ENCODE peak calls at places on chromosomes 6 and 20, in six cellular contexts. One of them, this sample, is unnamed.

GRCh38 chr20:4961746-4962145 is 39.6 kb downstream of the SLC23A2 start:
- DNase-seq in foreskin keratinocyte: no peak
- DNase-seq in CD4-positive, alpha-beta T cell: no peak
- DNase-seq in GM23338: no peak
- DNase-seq in CD8-positive, alpha-beta memory T cell: peak; percentile 4
- DNase-seq in IMR-90: peak; percentile 97
- DNase-seq in this sample: no peak

GRCh38 chr20:39277185-39277584 is 315.0 kb downstream of the DHX35 start:
- DNase-seq in foreskin keratinocyte: no peak
- DNase-seq in CD4-positive, alpha-beta T cell: no peak
- DNase-seq in GM23338: no peak
- DNase-seq in CD8-positive, alpha-beta memory T cell: no peak
- DNase-seq in IMR-90: no peak
- DNase-seq in this sample: no peak

GRCh38 chr6:30836431-30836866 is 47.9 kb upstream of the DDR1 start:
- DNase-seq in foreskin keratinocyte: no peak
- DNase-seq in CD4-positive, alpha-beta T cell: no peak
- DNase-seq in GM23338: no peak
- DNase-seq in CD8-positive, alpha-beta memory T cell: no peak
- DNase-seq in IMR-90: peak; percentile 54
- DNase-seq in this sample: no peak

GRCh38 chr6:121443953-121444590 is 8.6 kb downstream of the GJA1 start:
- DNase-seq in foreskin keratinocyte: no peak
- DNase-seq in CD4-positive, alpha-beta T cell: no peak
- DNase-seq in GM23338: no peak
- DNase-seq in CD8-positive, alpha-beta memory T cell: no peak
- DNase-seq in IMR-90: no peak
- DNase-seq in this sample: peak; percentile 36

GRCh38 chr20:4170621-4171537 is 155.5 kb upstream of the RNF24 start:
- DNase-seq in foreskin keratinocyte: no peak
- DNase-seq in CD4-positive, alpha-beta T cell: no peak
- DNase-seq in GM23338: no peak
- DNase-seq in CD8-positive, alpha-beta memory T cell: no peak
- DNase-seq in IMR-90: no peak
- DNase-seq in this sample: no peak

GRCh38 chr6:130494745-130495144 is 128.9 kb downstream of the TMEM200A start:
- DNase-seq in foreskin keratinocyte: peak; percentile 35
- DNase-seq in CD4-positive, alpha-beta T cell: no peak
- DNase-seq in GM23338: no peak
- DNase-seq in CD8-positive, alpha-beta memory T cell: no peak
- DNase-seq in IMR-90: peak; percentile 67
- DNase-seq in this sample: no peak

GRCh38 chr20:51158226-51158625 is 135.3 kb upstream of the KCNG1 start:
- DNase-seq in foreskin keratinocyte: no peak
- DNase-seq in CD4-positive, alpha-beta T cell: no peak
- DNase-seq in GM23338: no peak
- DNase-seq in CD8-positive, alpha-beta memory T cell: no peak
- DNase-seq in IMR-90: no peak
- DNase-seq in this sample: no peak

GRCh38 chr20:51491393-51491792 is 51.1 kb downstream of the NFATC2 start:
- DNase-seq in foreskin keratinocyte: no peak
- DNase-seq in CD4-positive, alpha-beta T cell: no peak
- DNase-seq in GM23338: no peak
- DNase-seq in CD8-positive, alpha-beta memory T cell: no peak
- DNase-seq in IMR-90: no peak
- DNase-seq in this sample: no peak

GRCh38 chr6:149699150-149699549 is 18.8 kb downstream of the LATS1 start:
- DNase-seq in foreskin keratinocyte: no peak
- DNase-seq in CD4-positive, alpha-beta T cell: no peak
- DNase-seq in GM23338: no peak
- DNase-seq in CD8-positive, alpha-beta memory T cell: no peak
- DNase-seq in IMR-90: no peak
- DNase-seq in this sample: no peak

GRCh38 chr6:11224252-11224965 is 8.1 kb downstream of the NEDD9 start:
- DNase-seq in foreskin keratinocyte: no peak
- DNase-seq in CD4-positive, alpha-beta T cell: peak; percentile 28
- DNase-seq in GM23338: no peak
- DNase-seq in CD8-positive, alpha-beta memory T cell: peak; percentile 21
- DNase-seq in IMR-90: peak; percentile 74
- DNase-seq in this sample: no peak

DNA sequence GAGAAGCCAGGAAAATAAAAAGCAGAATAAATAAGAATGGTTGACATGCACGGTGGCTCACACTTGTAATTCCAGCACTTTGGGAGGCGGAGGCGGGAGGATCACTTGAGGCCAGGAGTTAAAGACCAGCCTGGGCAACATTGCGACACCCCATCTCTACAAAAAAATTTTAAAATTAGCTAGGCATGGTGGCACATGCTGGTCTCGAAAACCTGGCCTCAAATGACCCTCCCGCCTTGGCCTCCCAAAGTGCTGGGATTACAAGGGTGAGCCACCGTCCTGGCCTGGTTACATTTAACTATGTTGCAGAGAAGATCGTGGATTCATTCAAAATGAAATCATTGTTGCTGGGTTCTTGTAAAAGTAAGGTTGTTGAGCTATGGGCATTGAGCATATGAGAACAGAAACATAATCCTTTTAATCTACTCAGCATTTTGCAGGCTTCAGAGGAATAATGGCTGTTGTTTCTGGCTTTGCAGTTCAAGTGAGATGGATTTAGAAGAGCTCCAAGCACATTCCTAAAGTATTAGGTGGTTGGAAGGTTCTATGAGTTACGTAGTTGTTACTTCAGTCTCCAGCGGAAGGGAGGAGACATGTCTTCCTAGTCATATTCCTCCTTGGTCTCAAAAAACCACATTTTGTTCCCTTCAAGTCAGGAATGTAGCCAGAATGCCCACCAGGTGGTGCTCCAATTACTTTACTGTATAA is 45.6 kb upstream of the RAB23 start:
- DNase-seq in foreskin keratinocyte: peak; percentile 98
- DNase-seq in CD4-positive, alpha-beta T cell: peak; percentile 14
- DNase-seq in GM23338: peak; percentile 81
- DNase-seq in CD8-positive, alpha-beta memory T cell: peak; percentile 9
- DNase-seq in IMR-90: peak; percentile 99
- DNase-seq in this sample: peak; percentile 97
- H3K27ac ChIP-seq in foreskin keratinocyte: no peak overlapping the region
- H3K27ac ChIP-seq in CD4-positive, alpha-beta T cell: no peak overlapping the region
- H3K27ac ChIP-seq in GM23338: no peak overlapping the region
- H3K27ac ChIP-seq in CD8-positive, alpha-beta memory T cell: no peak overlapping the region
- H3K27ac ChIP-seq in IMR-90: peak overlapping the region; percentile 93
- H3K27ac ChIP-seq in this sample: no peak overlapping the region

GRCh38 chr6:168416531-168416930 is 24.5 kb upstream of the SMOC2 start:
- DNase-seq in foreskin keratinocyte: no peak
- DNase-seq in CD4-positive, alpha-beta T cell: no peak
- DNase-seq in GM23338: no peak
- DNase-seq in CD8-positive, alpha-beta memory T cell: no peak
- DNase-seq in IMR-90: no peak
- DNase-seq in this sample: no peak
- H3K27ac ChIP-seq in foreskin keratinocyte: no peak overlapping the region
- H3K27ac ChIP-seq in CD4-positive, alpha-beta T cell: no peak overlapping the region
- H3K27ac ChIP-seq in GM23338: no peak overlapping the region
- H3K27ac ChIP-seq in CD8-positive, alpha-beta memory T cell: no peak overlapping the region
- H3K27ac ChIP-seq in IMR-90: no peak overlapping the region
- H3K27ac ChIP-seq in this sample: no peak overlapping the region

DNA sequence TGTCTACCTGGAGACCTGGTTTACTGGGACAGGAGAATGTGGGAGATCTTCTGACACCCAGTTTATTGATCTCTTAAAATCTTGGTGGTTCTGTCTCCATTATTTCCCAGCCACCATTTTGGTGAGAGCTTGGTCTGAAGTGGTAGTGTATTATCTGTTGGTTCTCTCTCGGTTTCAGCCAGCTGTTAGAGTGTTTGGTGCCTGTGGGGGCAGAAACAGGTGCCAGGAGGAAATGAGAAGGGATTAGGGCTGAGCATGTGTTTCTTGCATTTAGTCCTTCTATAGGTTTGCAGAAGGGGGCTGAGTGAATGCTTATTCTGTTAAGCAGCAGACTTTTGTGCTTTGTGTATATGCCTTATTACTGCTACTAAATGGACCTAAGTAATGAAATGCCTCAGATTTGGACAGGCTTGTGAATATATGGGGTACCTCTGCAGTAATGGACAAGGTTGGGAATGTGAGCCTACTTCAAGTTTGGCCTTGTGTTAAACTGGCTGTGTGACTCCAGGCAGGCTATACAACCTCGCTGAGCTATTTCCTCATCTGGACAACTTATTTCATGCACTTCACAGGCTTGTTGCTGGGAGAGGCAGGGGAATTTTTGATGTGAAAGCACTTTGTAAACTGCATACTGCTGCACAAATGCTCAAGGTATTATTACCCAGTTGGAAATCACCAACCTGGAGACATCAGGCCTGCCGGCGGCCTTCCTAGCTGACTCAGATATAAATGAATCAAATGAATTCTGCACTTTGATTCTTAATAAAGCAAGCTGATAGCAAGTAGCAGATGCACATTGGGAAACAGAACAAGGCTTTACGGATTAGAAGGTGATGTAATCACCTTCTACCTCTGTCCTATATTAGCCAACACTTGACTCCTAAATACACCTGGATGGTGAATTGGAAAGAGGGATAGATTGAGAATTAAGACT is 9.9 kb downstream of the JARID2 start:
- DNase-seq in foreskin keratinocyte: peak; percentile 63
- DNase-seq in CD4-positive, alpha-beta T cell: no peak
- DNase-seq in GM23338: no peak
- DNase-seq in CD8-positive, alpha-beta memory T cell: no peak
- DNase-seq in IMR-90: no peak
- DNase-seq in this sample: no peak
- H3K27ac ChIP-seq in foreskin keratinocyte: no peak overlapping the region
- H3K27ac ChIP-seq in CD4-positive, alpha-beta T cell: no peak overlapping the region
- H3K27ac ChIP-seq in GM23338: no peak overlapping the region
- H3K27ac ChIP-seq in CD8-positive, alpha-beta memory T cell: no peak overlapping the region
- H3K27ac ChIP-seq in IMR-90: no peak overlapping the region
- H3K27ac ChIP-seq in this sample: no peak overlapping the region

DNA sequence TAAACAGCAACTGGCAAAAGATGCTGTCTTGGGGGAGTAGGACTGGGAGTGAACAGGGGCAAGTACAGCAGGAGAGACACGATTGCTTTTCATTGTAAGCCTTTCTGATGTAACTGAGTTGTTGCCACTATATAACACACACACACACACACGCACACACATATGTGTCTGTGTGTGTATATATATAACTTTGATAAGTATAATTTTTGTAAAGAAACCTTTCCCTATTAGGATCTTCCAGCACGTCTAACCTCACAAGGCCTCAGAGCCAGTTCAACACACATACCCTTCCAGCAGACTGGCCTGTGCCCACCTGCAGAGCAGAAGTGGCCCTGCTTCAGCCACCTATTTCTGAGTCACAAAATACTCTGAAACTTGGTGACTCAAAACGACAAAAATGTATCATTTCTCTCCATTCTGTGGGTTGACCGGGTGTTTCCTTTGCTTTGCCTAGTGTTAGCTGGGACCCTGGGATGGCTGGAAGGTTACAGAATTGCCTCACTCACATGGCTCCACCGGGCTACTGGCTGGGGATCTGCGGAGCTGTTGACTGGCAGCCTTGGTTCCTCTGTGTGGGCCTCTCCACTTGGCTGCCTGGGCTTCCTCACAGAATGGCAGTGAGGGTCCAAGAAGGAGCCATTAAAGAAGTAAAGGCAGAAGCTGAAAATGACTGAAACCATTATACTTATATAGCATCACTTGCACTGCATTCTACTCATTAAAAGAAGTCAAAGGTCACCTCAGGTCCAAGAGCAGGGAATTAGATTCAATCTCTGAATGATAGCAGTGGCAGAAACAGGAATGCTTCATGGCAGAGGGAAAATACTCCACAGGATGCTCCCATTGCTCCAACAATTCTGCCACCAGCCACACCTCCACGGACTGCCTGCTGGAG is 126.4 kb downstream of the BANF2 start:
- DNase-seq in foreskin keratinocyte: no peak
- DNase-seq in CD4-positive, alpha-beta T cell: no peak
- DNase-seq in GM23338: no peak
- DNase-seq in CD8-positive, alpha-beta memory T cell: no peak
- DNase-seq in IMR-90: peak; percentile 46
- DNase-seq in this sample: no peak
- H3K27ac ChIP-seq in foreskin keratinocyte: no peak overlapping the region
- H3K27ac ChIP-seq in CD4-positive, alpha-beta T cell: no peak overlapping the region
- H3K27ac ChIP-seq in GM23338: no peak overlapping the region
- H3K27ac ChIP-seq in CD8-positive, alpha-beta memory T cell: no peak overlapping the region
- H3K27ac ChIP-seq in IMR-90: no peak overlapping the region
- H3K27ac ChIP-seq in this sample: no peak overlapping the region

GRCh38 chr6:4647414-4648365 is 128.5 kb upstream of the CDYL start:
- DNase-seq in foreskin keratinocyte: peak; percentile 78
- DNase-seq in CD4-positive, alpha-beta T cell: no peak
- DNase-seq in GM23338: peak; percentile 91
- DNase-seq in CD8-positive, alpha-beta memory T cell: no peak
- DNase-seq in IMR-90: peak; percentile 84
- DNase-seq in this sample: peak; percentile 89
- H3K27ac ChIP-seq in foreskin keratinocyte: peak overlapping the region; percentile 77
- H3K27ac ChIP-seq in CD4-positive, alpha-beta T cell: no peak overlapping the region
- H3K27ac ChIP-seq in GM23338: no peak overlapping the region
- H3K27ac ChIP-seq in CD8-positive, alpha-beta memory T cell: peak overlapping the region; percentile 18
- H3K27ac ChIP-seq in IMR-90: peak overlapping the region; percentile 51
- H3K27ac ChIP-seq in this sample: peak overlapping the region; percentile 60

DNA sequence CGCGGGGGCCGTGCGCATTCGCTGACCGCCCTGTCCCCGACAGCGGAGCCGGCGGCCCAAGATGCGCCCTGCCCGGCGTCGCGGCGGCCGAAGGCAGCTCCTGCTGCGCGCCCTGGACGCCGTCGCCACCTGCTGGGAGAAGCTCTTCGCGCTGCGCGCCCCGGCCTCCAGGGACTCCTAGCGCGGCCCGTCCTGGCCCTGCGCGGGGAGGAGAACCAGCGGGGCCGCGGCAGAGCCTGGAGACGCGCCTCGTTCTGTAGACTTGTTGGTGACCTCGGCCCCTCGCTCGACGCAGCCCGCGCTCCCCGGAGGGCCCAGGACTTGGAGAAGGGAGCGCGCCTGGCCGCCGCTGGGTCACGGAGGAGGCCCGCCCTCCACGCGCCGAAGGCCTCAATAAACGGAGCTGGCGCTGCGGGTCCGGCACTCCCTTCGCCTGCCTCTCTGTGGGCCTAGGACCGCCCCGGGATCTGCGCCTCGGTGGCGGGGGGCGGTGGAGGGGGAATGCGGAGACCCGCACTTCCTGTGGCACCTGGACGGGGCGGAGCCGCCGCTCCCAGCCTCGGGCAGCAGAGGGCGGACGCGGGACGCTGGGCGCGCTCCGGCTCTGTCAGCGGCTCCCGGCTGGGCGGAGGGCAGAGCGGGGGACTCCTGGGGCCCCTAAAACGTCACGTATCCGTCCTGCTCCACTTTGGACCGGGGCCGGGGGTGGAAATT is 2.8 kb downstream of the C20orf204 start:
- DNase-seq in foreskin keratinocyte: peak; percentile 64
- DNase-seq in CD4-positive, alpha-beta T cell: peak; percentile 62
- DNase-seq in GM23338: peak; percentile 88
- DNase-seq in CD8-positive, alpha-beta memory T cell: peak; percentile 63
- DNase-seq in IMR-90: peak; percentile 67
- DNase-seq in this sample: peak; percentile 83
- H3K27ac ChIP-seq in foreskin keratinocyte: no peak overlapping the region
- H3K27ac ChIP-seq in CD4-positive, alpha-beta T cell: peak overlapping the region; percentile 13
- H3K27ac ChIP-seq in GM23338: no peak overlapping the region
- H3K27ac ChIP-seq in CD8-positive, alpha-beta memory T cell: no peak overlapping the region
- H3K27ac ChIP-seq in IMR-90: no peak overlapping the region
- H3K27ac ChIP-seq in this sample: no peak overlapping the region

This sample was measured in cardiac muscle cell.